ENCODE peak calls at places on chromosomes 7 and 10, in eight cellular contexts. N is activated CD4-positive, CD25-positive, alpha-beta regulatory T cell; H is heart left ventricle; S is AG09309; B is NCI-H748 treated with DMSO at 0.1 percent for 48 hours; D is stimulated activated CD8-positive, alpha-beta memory T cell treated with anti-CD3 and anti-CD28 coated beads, Interleukin-4, amount 100 ng/mL, for 24 hours; R is stimulated activated CD4-positive, alpha-beta T cell treated with anti-CD3 and anti-CD28 coated beads, Interleukin-1b, Interleukin-23, amount 100 ng/mL, for 48 hours; P is effector CD4-positive, alpha-beta T cell. X is an unnamed sample.

GRCh38 chr7:151451156-151451555 is 11.2 kb upstream of the CRYGN start:
- DNase-seq in D (no peak), H (no peak), R (no peak), B (no peak), S (no peak), N (no peak), P (no peak), X (no peak)

GRCh38 chr10:11337516-11337915 is 273.9 kb downstream of the USP6NL start:
- DNase-seq in S (no peak), H (peak; percentile 25), R (no peak), D (no peak), P (no peak), B (no peak), N (no peak), X (no peak)

GRCh38 chr10:129774736-129775401 is 189.2 kb downstream of the EBF3 start:
- DNase-seq in R (no peak), D (no peak), B (no peak), H (no peak), P (no peak), N (no peak), S (no peak), X (no peak)

GRCh38 chr10:23035569-23035968 is 59.8 kb upstream of the MSRB2 start:
- DNase-seq in S (no peak), H (no peak), R (no peak), P (no peak), D (no peak), B (no peak), N (no peak), X (no peak)

GRCh38 chr10:86972613-86973380 is 4.5 kb downstream of the ADIRF start:
- DNase-seq in H (no peak), B (no peak), D (no peak), P (no peak), N (no peak), S (no peak), R (no peak), X (no peak)

GRCh38 chr7:29883462-29884398 is 77.4 kb downstream of the WIPF3 start:
- DNase-seq in D (no peak), S (no peak), B (peak; percentile 31), R (no peak), P (no peak), N (no peak), H (no peak), X (no peak)

GRCh38 chr7:47444376-47445098 is 137.4 kb downstream of the TNS3 start:
- DNase-seq in R (no peak), D (no peak), H (no peak), S (no peak), P (no peak), B (no peak), N (no peak), X (no peak)

GRCh38 chr7:129634361-129635034 is 23.0 kb downstream of the NRF1 start:
- DNase-seq in B (no peak), N (no peak), H (no peak), P (no peak), R (no peak), S (no peak), D (no peak), X (no peak)

GRCh38 chr7:136958016-136958415 is 89.6 kb downstream of the CHRM2 start:
- DNase-seq in R (no peak), P (no peak), H (no peak), D (no peak), B (no peak), N (no peak), S (no peak), X (no peak)

GRCh38 chr10:14384096-14384730 is 53.5 kb upstream of the FRMD4A start:
- DNase-seq in R (no peak), N (no peak), B (no peak), H (no peak), D (no peak), S (no peak), P (no peak), X (no peak)

GRCh38 chr10:29007748-29008610 is 280.9 kb upstream of the LYZL1 start:
- DNase-seq in D (no peak), B (no peak), P (no peak), H (no peak), N (no peak), R (no peak), S (no peak), X (no peak)

GRCh38 chr10:95795602-95796001 is 39.6 kb downstream of the ENTPD1 start:
- DNase-seq in S (no peak), N (no peak), H (no peak), P (no peak), B (no peak), R (no peak), D (no peak), X (no peak)

GRCh38 chr7:74044366-74045350 is 16.7 kb downstream of the ELN start:
- DNase-seq in S (no peak), D (no peak), H (peak; percentile 18), B (no peak), R (no peak), N (no peak), P (no peak), X (no peak)

X was measured in amniotic stem cell.